ENCODE peak calls at places on chromosomes 12 and 14, in six cellular contexts. C is astrocyte of the spinal cord, G is progenitor cell of endocrine pancreas, H is adrenal gland, A is GM13977, Z is fibroblast of pulmonary artery. B is an unnamed sample.

GRCh38 chr12:7150841-7151240 is 20.7 kb downstream of the CLSTN3 start:
- DNase-seq in C (no peak), G (no peak), H (no peak), A (no peak), Z (no peak), B (no peak)

GRCh38 chr14:91349481-91350074 is 68.0 kb downstream of the CCDC88C start:
- DNase-seq in C (no peak), G (no peak), H (no peak), A (peak), Z (no peak), B (no peak)

GRCh38 chr12:88578821-88579518 is 1.3 kb downstream of the KITLG start:
- DNase-seq in C (no peak), G (peak), H (peak), A (peak), Z (no peak), B (no peak)

GRCh38 chr14:85421166-85421877 is 108.6 kb upstream of the FLRT2 start:
- DNase-seq in C (peak), G (no peak), H (no peak), A (no peak), Z (peak), B (no peak)

GRCh38 chr14:54877015-54877702 is 25.5 kb downstream of the GCH1 start:
- DNase-seq in C (no peak), G (no peak), H (no peak), A (no peak), Z (peak), B (no peak)

GRCh38 chr14:58942516-58942915 is 246.0 kb upstream of the DAAM1 start:
- DNase-seq in C (peak), G (no peak), H (no peak), A (no peak), Z (no peak), B (no peak)

GRCh38 chr14:23561873-23562821 is 5.4 kb downstream of the AP1G2 start:
- DNase-seq in C (no peak), G (no peak), H (no peak), A (no peak), Z (peak), B (no peak)

GRCh38 chr14:55418411-55418810 is 6.8 kb upstream of the ATG14 start:
- DNase-seq in C (no peak), G (no peak), H (peak), A (no peak), Z (no peak), B (no peak)

GRCh38 chr14:39442293-39442692 is 10.1 kb upstream of the FBXO33 start:
- DNase-seq in C (no peak), G (no peak), H (no peak), A (no peak), Z (no peak), B (no peak)

GRCh38 chr12:64385019-64385418 is 5.5 kb downstream of the C12orf56 start:
- DNase-seq in C (no peak), G (no peak), H (no peak), A (no peak), Z (no peak), B (no peak)

GRCh38 chr12:45336762-45337596 is 121.1 kb downstream of the ANO6 start:
- DNase-seq in C (peak), G (no peak), H (no peak), A (no peak), Z (peak), B (peak)

GRCh38 chr12:56104815-56105476 is 587 bp downstream of the PA2G4 start:
- DNase-seq in C (no peak), G (no peak), H (peak), A (no peak), Z (no peak), B (no peak)

GRCh38 chr14:32258574-32258973 is 55.5 kb upstream of the RNU6-8 start:
- DNase-seq in C (no peak), G (no peak), H (no peak), A (no peak), Z (peak), B (no peak)

GRCh38 chr12:124059752-124060151 is 86.7 kb downstream of the ZNF664 start:
- DNase-seq in C (no peak), G (no peak), H (no peak), A (no peak), Z (no peak), B (no peak)

GRCh38 chr12:55126106-55126505 is at the start of gene OR9K2:
- DNase-seq in C (no peak), G (no peak), H (no peak), A (no peak), Z (no peak), B (no peak)

GRCh38 chr12:46269429-46270241 is 792 bp upstream of the SLC38A1 start:
- DNase-seq in C (no peak), G (no peak), H (no peak), A (peak), Z (no peak), B (no peak)

GRCh38 chr14:55938249-55938791 is 179.9 kb upstream of the PELI2 start:
- DNase-seq in C (peak), G (no peak), H (no peak), A (no peak), Z (peak), B (peak)

GRCh38 chr14:68716698-68717097 is 76.2 kb downstream of the ZFP36L1 start:
- DNase-seq in C (no peak), G (no peak), H (no peak), A (no peak), Z (no peak), B (no peak)
- TF ChIP-seq CTCF in C (peak), G (peak), H (no peak), A (no peak), Z (no peak), B (no peak)

GRCh38 chr12:107560194-107560905 is 125.2 kb upstream of the PWP1 start:
- DNase-seq in C (no peak), G (no peak), H (no peak), A (no peak), Z (no peak), B (no peak)
- TF ChIP-seq CTCF in C (no peak), G (no peak), H (no peak), A (no peak), Z (no peak), B (no peak)

DNA sequence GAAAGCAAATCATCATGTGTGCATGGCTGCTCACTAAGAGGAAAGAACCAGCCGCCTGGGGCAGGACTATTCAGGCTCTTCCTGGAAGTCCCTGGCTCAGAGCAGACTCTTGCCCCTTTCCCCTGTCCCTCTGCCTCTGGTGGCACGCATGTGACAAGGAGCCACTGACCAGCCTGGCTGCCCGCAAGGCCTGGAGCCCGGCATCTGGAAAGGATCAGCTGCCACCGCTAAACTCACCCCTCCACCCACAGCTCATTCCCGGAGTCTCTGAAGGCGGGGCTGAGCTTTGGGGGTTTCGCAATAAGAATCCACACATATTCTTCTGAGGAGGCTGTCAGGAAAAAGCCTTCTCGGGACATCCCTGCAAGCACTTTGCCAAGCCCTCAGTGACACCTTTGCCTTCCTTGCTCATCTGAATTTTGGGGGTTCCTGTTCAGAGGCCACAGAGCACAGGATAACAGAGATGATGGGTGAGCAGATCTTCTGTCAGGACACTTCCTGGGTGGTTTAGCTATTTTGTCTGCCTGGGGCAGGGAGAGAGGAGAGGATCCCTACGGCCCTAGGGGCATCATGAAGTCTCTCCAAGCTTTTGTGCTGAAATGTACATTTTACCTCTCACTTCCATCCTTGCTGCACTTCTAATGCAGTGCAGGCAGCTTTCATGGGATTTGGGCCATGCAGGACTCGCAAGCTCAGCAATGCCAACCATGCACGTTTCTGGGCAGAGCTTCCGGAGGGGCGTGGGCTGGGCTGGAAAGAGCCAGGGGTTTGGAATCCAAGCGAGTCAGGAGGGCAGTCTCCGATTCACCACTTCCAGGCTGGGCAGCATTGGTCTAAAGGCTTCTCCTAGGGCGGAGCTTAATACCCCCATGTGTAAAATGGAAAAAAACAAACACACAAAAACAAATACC is 124.8 kb upstream of the MAP1LC3B2 start:
- DNase-seq in C (peak), G (no peak), H (peak), A (no peak), Z (peak), B (peak)
- TF ChIP-seq CTCF in C (no peak), G (no peak), H (no peak), A (no peak), Z (no peak), B (no peak)

GRCh38 chr12:66548338-66549049 is 130.4 kb downstream of the GRIP1 start:
- DNase-seq in C (no peak), G (no peak), H (no peak), A (no peak), Z (peak), B (no peak)
- TF ChIP-seq CTCF in C (peak), G (peak), H (no peak), A (peak), Z (peak), B (peak)

DNA sequence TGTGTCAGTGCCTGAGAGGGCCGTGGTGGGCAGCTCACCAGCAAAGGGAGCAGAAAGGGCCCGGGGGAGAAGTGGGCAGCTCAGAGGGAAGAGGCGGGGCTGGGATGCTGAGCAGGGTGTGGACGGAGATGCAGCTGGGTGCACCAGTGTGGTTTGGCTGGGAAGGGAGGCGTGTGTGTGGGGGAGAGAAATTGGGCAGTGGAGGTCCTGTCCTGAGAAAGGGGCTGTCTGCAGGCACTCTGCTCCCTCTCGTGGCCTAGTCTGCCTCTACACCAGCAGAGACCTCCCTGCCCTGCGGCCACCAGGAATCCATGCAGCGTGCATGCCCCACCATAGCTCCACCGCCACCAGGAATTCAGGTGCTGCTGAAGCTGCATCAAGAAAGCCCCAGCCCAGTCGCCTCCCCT is 6.4 kb downstream of the TMEM121 start:
- DNase-seq in C (no peak), G (no peak), H (no peak), A (peak), Z (peak), B (no peak)
- TF ChIP-seq CTCF in C (peak), G (peak), H (no peak), A (peak), Z (peak), B (peak)

GRCh38 chr14:82621881-82622450 is 1088.3 kb upstream of the SEL1L start:
- DNase-seq in C (no peak), G (no peak), H (no peak), A (no peak), Z (no peak), B (no peak)
- TF ChIP-seq CTCF in C (no peak), G (no peak), H (no peak), A (no peak), Z (no peak), B (no peak)

B was measured in kidney epithelial cell.